ENCODE peak calls at places on chromosomes 1 and 21, in six cellular contexts. One of them, this sample, is unnamed.

GRCh38 chr1:64960731-64961130 is 5.6 kb downstream of the JAK1 start:
- DNase-seq in CD4-positive, alpha-beta T cell: no peak
- DNase-seq in T-helper 2 cell: no peak
- DNase-seq in Peyer's patch: no peak
- DNase-seq in effector memory CD8-positive, alpha-beta T cell: no peak
- DNase-seq in LNCaP clone FGC: no peak
- DNase-seq in this sample: no peak

GRCh38 chr1:154878371-154879355 is 8.6 kb upstream of the KCNN3 start:
- DNase-seq in CD4-positive, alpha-beta T cell: peak; percentile 64
- DNase-seq in T-helper 2 cell: peak; percentile 39
- DNase-seq in Peyer's patch: peak; percentile 90
- DNase-seq in effector memory CD8-positive, alpha-beta T cell: peak; percentile 59
- DNase-seq in LNCaP clone FGC: no peak
- DNase-seq in this sample: peak; percentile 83

GRCh38 chr1:25469177-25469576 is 38.5 kb downstream of the MACO1 start:
- DNase-seq in CD4-positive, alpha-beta T cell: no peak
- DNase-seq in T-helper 2 cell: no peak
- DNase-seq in Peyer's patch: no peak
- DNase-seq in effector memory CD8-positive, alpha-beta T cell: no peak
- DNase-seq in LNCaP clone FGC: no peak
- DNase-seq in this sample: no peak

GRCh38 chr1:88729297-88729696 is 45.2 kb downstream of the PKN2 start:
- DNase-seq in CD4-positive, alpha-beta T cell: no peak
- DNase-seq in T-helper 2 cell: no peak
- DNase-seq in Peyer's patch: no peak
- DNase-seq in effector memory CD8-positive, alpha-beta T cell: no peak
- DNase-seq in LNCaP clone FGC: no peak
- DNase-seq in this sample: no peak

GRCh38 chr1:9724706-9725476 is 73.4 kb downstream of the PIK3CD start:
- DNase-seq in CD4-positive, alpha-beta T cell: peak; percentile 66
- DNase-seq in T-helper 2 cell: peak; percentile 48
- DNase-seq in Peyer's patch: peak; percentile 88
- DNase-seq in effector memory CD8-positive, alpha-beta T cell: peak; percentile 58
- DNase-seq in LNCaP clone FGC: no peak
- DNase-seq in this sample: peak; percentile 55

GRCh38 chr1:11187936-11188335 is 1.2 kb upstream of the ANGPTL7 start:
- DNase-seq in CD4-positive, alpha-beta T cell: no peak
- DNase-seq in T-helper 2 cell: no peak
- DNase-seq in Peyer's patch: no peak
- DNase-seq in effector memory CD8-positive, alpha-beta T cell: no peak
- DNase-seq in LNCaP clone FGC: no peak
- DNase-seq in this sample: no peak

GRCh38 chr1:218851601-218852000 is 322.1 kb upstream of the LYPLAL1 start:
- DNase-seq in CD4-positive, alpha-beta T cell: no peak
- DNase-seq in T-helper 2 cell: no peak
- DNase-seq in Peyer's patch: no peak
- DNase-seq in effector memory CD8-positive, alpha-beta T cell: no peak
- DNase-seq in LNCaP clone FGC: no peak
- DNase-seq in this sample: no peak

GRCh38 chr1:112957133-112957812 is 1.3 kb upstream of the SLC16A1 start:
- DNase-seq in CD4-positive, alpha-beta T cell: peak; percentile 15
- DNase-seq in T-helper 2 cell: peak; percentile 37
- DNase-seq in Peyer's patch: peak; percentile 46
- DNase-seq in effector memory CD8-positive, alpha-beta T cell: peak; percentile 18
- DNase-seq in LNCaP clone FGC: no peak
- DNase-seq in this sample: no peak

GRCh38 chr1:103514920-103515503 is 10.5 kb upstream of the RNPC3 start:
- DNase-seq in CD4-positive, alpha-beta T cell: no peak
- DNase-seq in T-helper 2 cell: peak; percentile 11
- DNase-seq in Peyer's patch: no peak
- DNase-seq in effector memory CD8-positive, alpha-beta T cell: no peak
- DNase-seq in LNCaP clone FGC: no peak
- DNase-seq in this sample: no peak

GRCh38 chr1:114033219-114033706 is 54.0 kb downstream of the OLFML3 start:
- DNase-seq in CD4-positive, alpha-beta T cell: no peak
- DNase-seq in T-helper 2 cell: no peak
- DNase-seq in Peyer's patch: no peak
- DNase-seq in effector memory CD8-positive, alpha-beta T cell: no peak
- DNase-seq in LNCaP clone FGC: peak; percentile 23
- DNase-seq in this sample: no peak

GRCh38 chr1:1684031-1684681 is 8.4 kb downstream of the SLC35E2B start:
- DNase-seq in CD4-positive, alpha-beta T cell: no peak
- DNase-seq in T-helper 2 cell: no peak
- DNase-seq in Peyer's patch: no peak
- DNase-seq in effector memory CD8-positive, alpha-beta T cell: no peak
- DNase-seq in LNCaP clone FGC: no peak
- DNase-seq in this sample: no peak

GRCh38 chr1:180934563-180934962 is 21.9 kb downstream of the KIAA1614 start:
- DNase-seq in CD4-positive, alpha-beta T cell: no peak
- DNase-seq in T-helper 2 cell: no peak
- DNase-seq in Peyer's patch: no peak
- DNase-seq in effector memory CD8-positive, alpha-beta T cell: no peak
- DNase-seq in LNCaP clone FGC: no peak
- DNase-seq in this sample: no peak

GRCh38 chr21:18222346-18222745 is 22.3 kb upstream of the CHODL start:
- DNase-seq in CD4-positive, alpha-beta T cell: no peak
- DNase-seq in T-helper 2 cell: no peak
- DNase-seq in Peyer's patch: no peak
- DNase-seq in effector memory CD8-positive, alpha-beta T cell: no peak
- DNase-seq in LNCaP clone FGC: no peak
- DNase-seq in this sample: no peak

GRCh38 chr1:153348511-153349362 is at the start of gene PGLYRP4:
- DNase-seq in CD4-positive, alpha-beta T cell: no peak
- DNase-seq in T-helper 2 cell: no peak
- DNase-seq in Peyer's patch: no peak
- DNase-seq in effector memory CD8-positive, alpha-beta T cell: no peak
- DNase-seq in LNCaP clone FGC: no peak
- DNase-seq in this sample: no peak

This sample was measured in posterior cingulate gyrus.